ENCODE peak calls at places on chromosomes 16 and 17, in five cellular contexts. U is NCI-H345; J is H54; Q is mesendoderm; Y is stimulated activated CD4-positive, alpha-beta T cell treated with anti-CD3 and anti-CD28 coated beads, Interleukin-1b, Interleukin-23, amount 100 ng/mL, for 1 hour. I is an unnamed sample.

GRCh38 chr17:36512641-36513040 is 22.0 kb downstream of the MYO19 start:
- DNase-seq in U (no peak), J (no peak), Q (no peak), Y (no peak), I (no peak)

GRCh38 chr17:49076575-49077384 is 55.8 kb upstream of the B4GALNT2 start:
- DNase-seq in U (no peak), J (peak), Q (no peak), Y (no peak), I (no peak)

GRCh38 chr17:52124561-52124960 is 34.0 kb downstream of the CA10 start:
- DNase-seq in U (no peak), J (no peak), Q (no peak), Y (no peak), I (no peak)

GRCh38 chr17:57515662-57516211 is 229.4 kb downstream of the CCDC182 start:
- DNase-seq in U (no peak), J (no peak), Q (no peak), Y (no peak), I (no peak)

GRCh38 chr16:66511615-66512500 is 38.1 kb downstream of the TK2 start:
- DNase-seq in U (no peak), J (peak), Q (peak), Y (no peak), I (no peak)

GRCh38 chr16:12971216-12971615 is 69.8 kb downstream of the SHISA9 start:
- DNase-seq in U (peak), J (peak), Q (peak), Y (no peak), I (peak)

GRCh38 chr16:54286067-54286329 is 589 bp downstream of the IRX3 start:
- DNase-seq in U (no peak), J (peak), Q (no peak), Y (no peak), I (no peak)

GRCh38 chr17:45834471-45835396 is 9.9 kb upstream of the SPPL2C start:
- DNase-seq in U (no peak), J (peak), Q (peak), Y (no peak), I (no peak)

GRCh38 chr17:64230551-64231408 is 32.3 kb downstream of the TEX2 start:
- DNase-seq in U (no peak), J (no peak), Q (no peak), Y (no peak), I (no peak)